ENCODE peak calls at places on chromosomes 16 and 17, in nine cellular contexts. W is GM23248; X is spleen; M is naive thymus-derived CD4-positive, alpha-beta T cell; P is CD8-positive, alpha-beta T cell; D is OCI-LY7; R is sigmoid colon; T is cardiac muscle cell; O is aorta. V is an unnamed sample. For H3K4me1 and H3K36me3, the result is how much of the 10 kb centered on the place peaks cover.

GRCh38 chr16:89190150-89190958 is 10.0 kb downstream of the SLC22A31 start:
- DNase-seq in W (no peak), X (peak), M (no peak), P (no peak), D (no peak), R (no peak), T (no peak), O (peak), V (no peak)

GRCh38 chr17:1177099-1177996 is 2.4 kb downstream of the ABR start:
- DNase-seq in W (peak), X (no peak), M (no peak), P (no peak), D (no peak), R (no peak), T (peak), O (no peak), V (peak)

GRCh38 chr17:3914319-3914685 is 2.0 kb downstream of the P2RX1 start:
- DNase-seq in W (no peak), X (peak), M (no peak), P (no peak), D (peak), R (no peak), T (no peak), O (no peak), V (no peak)

GRCh38 chr16:50152386-50152806 is 710 bp upstream of the TENT4B start:
- DNase-seq in W (peak), X (no peak), M (no peak), P (peak), D (no peak), R (peak), T (peak), O (peak), V (no peak)

GRCh38 chr16:82016268-82016667 is 5.0 kb upstream of the SDR42E1 start:
- DNase-seq in W (peak), X (no peak), M (no peak), P (no peak), D (no peak), R (no peak), T (peak), O (no peak), V (peak)

GRCh38 chr17:65418622-65419021 is 142.8 kb downstream of the AXIN2 start:
- DNase-seq in W (no peak), X (no peak), M (no peak), P (no peak), D (no peak), R (no peak), T (no peak), O (no peak), V (no peak)

GRCh38 chr16:2856061-2856670 is 1.8 kb downstream of the PRSS22 start:
- DNase-seq in W (peak), X (peak), M (no peak), P (no peak), D (peak), R (no peak), T (no peak), O (no peak), V (no peak)

GRCh38 chr16:55942821-55943220 is 67.6 kb upstream of the CES5A start:
- DNase-seq in W (no peak), X (no peak), M (no peak), P (no peak), D (no peak), R (no peak), T (no peak), O (no peak), V (no peak)

GRCh38 chr16:17106243-17106791 is 364.4 kb downstream of the XYLT1 start:
- DNase-seq in W (no peak), X (no peak), M (no peak), P (no peak), D (no peak), R (no peak), T (no peak), O (no peak), V (no peak)

GRCh38 chr17:17300624-17301568 is 2.3 kb upstream of the NT5M start:
- DNase-seq in W (peak), X (peak), M (no peak), P (peak), D (peak), R (peak), T (peak), O (peak), V (peak)

GRCh38 chr17:74592087-74592990 is at the start of gene CD300LD:
- DNase-seq in W (no peak), X (no peak), M (no peak), P (no peak), D (no peak), R (no peak), T (no peak), O (no peak), V (no peak)

GRCh38 chr17:10046786-10047609 is 141.9 kb upstream of the RCVRN start:
- DNase-seq in W (no peak), X (no peak), M (no peak), P (no peak), D (no peak), R (no peak), T (no peak), O (no peak), V (no peak)

GRCh38 chr17:10042589-10043244 is 137.6 kb upstream of the RCVRN start:
- DNase-seq in W (no peak), X (no peak), M (no peak), P (no peak), D (no peak), R (no peak), T (peak), O (no peak), V (no peak)

GRCh38 chr17:10048951-10049350 is 143.9 kb upstream of the RCVRN start:
- DNase-seq in W (no peak), X (no peak), M (no peak), P (no peak), D (no peak), R (no peak), T (no peak), O (no peak), V (no peak)

GRCh38 chr17:10041916-10042588 is 137.0 kb upstream of the RCVRN start:
- DNase-seq in W (peak), X (no peak), M (no peak), P (no peak), D (no peak), R (no peak), T (peak), O (no peak), V (no peak)

DNA sequence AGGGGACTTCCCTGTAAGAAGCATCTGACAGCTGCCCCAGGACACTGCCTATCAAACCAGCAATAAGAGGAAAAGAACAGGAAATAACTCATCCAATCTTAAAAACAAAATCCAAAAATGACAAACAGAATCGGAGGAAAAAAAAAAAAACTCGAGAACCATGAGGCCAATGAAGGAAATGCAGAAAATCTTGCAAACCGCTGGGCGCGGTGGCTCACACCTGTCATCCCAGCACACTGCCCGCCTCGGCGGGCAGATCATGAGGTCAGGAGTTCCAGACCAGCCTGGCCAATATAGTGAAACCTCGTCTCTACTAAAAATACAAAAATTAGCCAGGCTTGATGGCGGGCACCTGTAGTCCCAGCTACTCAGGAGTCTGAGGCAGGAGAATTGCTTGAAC is 141.2 kb upstream of the RCVRN start:
- DNase-seq in W (no peak), X (no peak), M (no peak), P (no peak), D (no peak), R (no peak), T (no peak), O (no peak), V (no peak)
- H3K4me1 ChIP-seq in W (under half), X (under half), M (under half), P (under half), D (under half), R (under half), T (under half), O (under half), V (under half)

DNA sequence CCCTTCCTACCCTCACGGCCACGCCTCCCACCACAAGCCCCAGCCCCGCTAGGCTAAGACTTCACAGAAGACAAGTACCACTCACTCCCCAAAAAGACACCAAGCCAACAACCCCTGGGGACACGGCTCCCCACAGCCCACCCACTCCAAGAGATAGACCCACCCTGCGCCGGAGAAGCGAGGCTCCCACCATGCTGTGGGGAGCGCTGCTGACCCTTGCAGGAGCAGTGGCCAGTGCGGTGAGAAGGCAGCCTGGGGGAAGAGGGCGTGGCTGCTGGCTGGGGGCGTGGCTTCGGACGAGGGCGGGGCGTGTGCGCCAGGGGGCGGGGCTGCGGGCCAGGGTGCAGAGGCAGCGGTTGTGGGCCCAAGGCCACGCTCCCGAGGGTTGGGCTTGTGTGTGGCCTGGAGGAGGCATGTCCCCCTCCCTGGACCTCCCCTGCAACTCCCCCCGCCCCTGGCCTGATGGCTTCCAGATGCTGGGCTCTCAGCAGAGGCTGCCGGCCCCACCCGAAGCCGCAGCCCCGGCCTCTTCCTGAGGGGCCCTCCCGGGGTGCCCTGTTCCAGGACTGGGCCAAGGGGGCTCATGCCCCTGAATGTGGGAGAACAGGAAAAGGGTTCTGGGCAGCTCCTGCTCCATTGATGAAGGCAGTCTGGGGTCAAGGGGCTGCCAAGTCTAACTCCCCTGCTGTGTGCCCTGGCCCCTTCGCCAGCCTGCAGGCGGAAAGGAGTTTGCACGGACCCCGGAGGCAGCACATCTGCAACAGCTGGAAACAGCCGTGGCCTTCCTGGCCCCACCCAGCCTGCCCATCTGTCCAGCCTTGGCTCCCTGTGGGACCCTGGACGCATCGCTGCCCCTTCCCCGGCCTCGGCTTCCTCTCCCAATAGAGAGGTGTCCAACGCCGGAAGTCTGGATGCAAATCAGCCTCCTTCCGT is 9.1 kb downstream of the TFAP4 start:
- DNase-seq in W (peak), X (peak), M (no peak), P (no peak), D (peak), R (peak), T (peak), O (peak), V (peak)
- H3K27ac ChIP-seq in W (no peak), X (peak), M (no peak), P (no peak), D (peak), R (peak), T (peak), O (no peak), V (no peak)

DNA sequence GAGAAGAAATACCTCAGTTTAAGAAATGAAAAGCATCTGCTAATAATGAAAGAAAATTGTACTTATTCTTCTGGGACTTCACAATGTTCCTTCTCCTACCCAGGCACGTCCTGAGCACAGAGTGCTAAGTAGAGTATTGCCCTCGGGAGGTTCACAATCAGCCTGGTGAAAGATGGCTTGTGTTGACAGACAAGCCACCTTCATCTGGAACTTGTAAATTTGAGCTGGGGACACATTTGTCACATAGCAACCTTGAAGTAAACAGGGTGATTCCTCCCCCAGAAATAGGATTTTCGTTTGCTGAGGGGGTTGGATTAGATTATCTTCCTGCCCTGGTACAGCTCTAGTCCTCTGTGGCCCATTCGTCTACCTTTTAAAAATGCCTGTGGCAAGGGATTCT is 34.4 kb upstream of the MYH2 start:
- DNase-seq in W (no peak), X (no peak), M (no peak), P (no peak), D (no peak), R (no peak), T (no peak), O (no peak), V (no peak)
- H3K36me3 ChIP-seq in W (under half), X (under half), M (under half), P (under half), D (under half), R (under half), T (under half), O (under half), V (under half)

GRCh38 chr17:68439656-68440290 is 17.5 kb downstream of the WIPI1 start:
- DNase-seq in W (no peak), X (no peak), M (no peak), P (no peak), D (peak), R (no peak), T (peak), O (no peak), V (no peak)

GRCh38 chr17:68440526-68440925 is 16.8 kb downstream of the WIPI1 start:
- DNase-seq in W (no peak), X (no peak), M (no peak), P (no peak), D (no peak), R (no peak), T (no peak), O (no peak), V (no peak)

GRCh38 chr17:68435361-68435760 is 21.9 kb downstream of the WIPI1 start:
- DNase-seq in W (no peak), X (peak), M (no peak), P (no peak), D (no peak), R (no peak), T (no peak), O (no peak), V (no peak)

GRCh38 chr17:68435876-68436842 is 21.1 kb downstream of the WIPI1 start:
- DNase-seq in W (peak), X (peak), M (peak), P (peak), D (peak), R (peak), T (peak), O (peak), V (peak)

GRCh38 chr17:68437979-68438877 is 19.1 kb downstream of the WIPI1 start:
- DNase-seq in W (peak), X (peak), M (no peak), P (no peak), D (peak), R (no peak), T (peak), O (no peak), V (no peak)
- H3K4me1 ChIP-seq in W (under half), X (half or more), M (under half), P (under half), D (half or more), R (under half), T (under half), O (under half), V (under half)

GRCh38 chr17:75617675-75618074 is 15.6 kb upstream of the SMIM5 start:
- DNase-seq in W (no peak), X (no peak), M (no peak), P (no peak), D (no peak), R (no peak), T (no peak), O (no peak), V (no peak)
- H3K27ac ChIP-seq in W (no peak), X (no peak), M (no peak), P (no peak), D (no peak), R (no peak), T (no peak), O (no peak), V (no peak)

V was measured in A673.